ENCODE peak calls at places on chromosomes 11 and 22, in nine cellular contexts. B is progenitor cell of endocrine pancreas; I is cardiac septum; V is astrocyte of the spinal cord; Z is HTR-8/SVneo; S is stimulated activated CD8-positive, alpha-beta memory T cell treated with anti-CD3 and anti-CD28 coated beads, Interleukin-12 subunit alpha, Interleukin-12 subunit beta, amount 100 ng/mL, for 4 hours; U is RPMI8226; Y is dermis microvascular lymphatic vessel endothelial cell; H is endodermal cell. C is an unnamed sample.

GRCh38 chr22:24807284-24807950 is 1.4 kb downstream of the SGSM1 start:
- DNase-seq in B (no peak), S (no peak), Y (no peak), H (peak; percentile 71), Z (no peak), U (no peak), V (no peak), I (no peak), C (no peak)

GRCh38 chr11:67286621-67287333 is 2.3 kb upstream of the ANKRD13D start:
- DNase-seq in Y (no peak), Z (no peak), U (no peak), H (no peak), S (no peak), V (no peak), B (no peak), I (no peak), C (no peak)

GRCh38 chr11:96864998-96865397 is 475.2 kb downstream of the JRKL start:
- DNase-seq in Y (no peak), I (no peak), B (no peak), H (no peak), Z (no peak), V (no peak), U (no peak), S (no peak), C (no peak)

GRCh38 chr11:15248749-15249148 is 134.0 kb downstream of the INSC start:
- DNase-seq in H (no peak), B (no peak), I (no peak), S (no peak), V (no peak), Z (no peak), Y (no peak), U (no peak), C (no peak)

GRCh38 chr11:6481012-6481923 is at the start of the genes ARFIP2 and TIMM10B:
- DNase-seq in I (peak; percentile 100), Z (peak; percentile 99), B (peak; percentile 90), H (peak; percentile 99), Y (peak; percentile 99), V (peak; percentile 98), U (peak; percentile 96), S (peak; percentile 93), C (peak; percentile 88)

GRCh38 chr22:33381531-33382406 is 323.6 kb upstream of the SYN3 start:
- DNase-seq in U (no peak), Z (no peak), V (no peak), S (no peak), B (no peak), H (no peak), I (no peak), Y (no peak), C (no peak)

GRCh38 chr22:27476729-27477128 is 324.8 kb downstream of the MN1 start:
- DNase-seq in B (no peak), Z (peak; percentile 34), I (no peak), S (no peak), H (no peak), Y (peak; percentile 62), V (peak; percentile 76), U (no peak), C (no peak)

GRCh38 chr22:46110215-46110614 is 40.1 kb upstream of the PPARA start:
- DNase-seq in S (no peak), Z (no peak), Y (no peak), B (no peak), H (peak; percentile 91), U (no peak), V (no peak), I (no peak), C (no peak)

GRCh38 chr11:63609971-63610580 is 4.2 kb downstream of the PLAAT3 start:
- DNase-seq in U (no peak), B (no peak), V (peak; percentile 10), H (peak; percentile 57), I (no peak), Y (no peak), Z (no peak), S (no peak), C (no peak)

GRCh38 chr11:16365456-16366355 is 9.4 kb upstream of the SOX6 start:
- DNase-seq in B (no peak), S (no peak), I (no peak), Y (no peak), Z (no peak), U (no peak), H (no peak), V (no peak), C (no peak)

GRCh38 chr11:64887757-64888405 is 9.5 kb upstream of the EHD1 start:
- DNase-seq in I (peak; percentile 94), Y (peak; percentile 61), U (peak; percentile 89), B (peak; percentile 78), S (peak; percentile 66), V (peak; percentile 58), H (peak; percentile 96), Z (peak; percentile 63), C (peak; percentile 81)

GRCh38 chr22:38850941-38851849 is 7.4 kb upstream of the NPTXR start:
- DNase-seq in Y (no peak), H (no peak), U (no peak), V (peak; percentile 60), B (no peak), S (no peak), Z (no peak), I (no peak), C (no peak)

GRCh38 chr11:100810146-100810545 is 123.1 kb downstream of the ARHGAP42 start:
- DNase-seq in V (peak; percentile 64), S (no peak), H (no peak), B (no peak), I (no peak), Y (no peak), Z (peak; percentile 35), U (no peak), C (no peak)

GRCh38 chr11:16772141-16772512 is 33.7 kb downstream of the C11orf58 start:
- DNase-seq in Z (no peak), S (no peak), V (no peak), B (no peak), I (no peak), U (no peak), Y (no peak), H (no peak), C (no peak)

GRCh38 chr11:100778386-100778785 is 91.3 kb downstream of the ARHGAP42 start:
- DNase-seq in S (no peak), B (no peak), Z (no peak), H (no peak), V (no peak), U (no peak), Y (no peak), I (no peak), C (no peak)

GRCh38 chr11:30485222-30485621 is 100.9 kb downstream of the MPPED2 start:
- DNase-seq in H (no peak), B (no peak), U (no peak), S (no peak), Z (no peak), I (no peak), V (no peak), Y (no peak), C (no peak)

GRCh38 chr11:65786008-65786785 is 666 bp upstream of the OVOL1 start:
- DNase-seq in V (no peak), Z (no peak), B (no peak), S (no peak), I (no peak), Y (no peak), U (no peak), H (peak; percentile 70), C (no peak)

GRCh38 chr11:115892016-115892415 is 387.8 kb upstream of the CADM1 start:
- DNase-seq in Z (no peak), H (no peak), U (no peak), Y (no peak), B (no peak), I (no peak), V (no peak), S (no peak), C (no peak)

GRCh38 chr22:26956346-26956745 is 299.0 kb downstream of the MIAT start:
- DNase-seq in Y (no peak), I (no peak), S (no peak), B (no peak), Z (no peak), H (no peak), U (no peak), V (no peak), C (no peak)

GRCh38 chr22:50473855-50474671 is 772 bp downstream of the SBF1 start:
- DNase-seq in V (peak; percentile 49), U (peak; percentile 48), I (no peak), B (no peak), H (peak; percentile 73), Y (peak; percentile 62), Z (no peak), S (no peak), C (peak; percentile 81)

GRCh38 chr11:117219455-117219854 is 12.4 kb downstream of the PCSK7 start:
- DNase-seq in H (no peak), S (no peak), Z (no peak), V (no peak), U (no peak), I (no peak), Y (no peak), B (no peak), C (no peak)

GRCh38 chr11:76830639-76831312 is 29.9 kb upstream of the ACER3 start:
- DNase-seq in V (peak; percentile 58), I (peak; percentile 6), U (no peak), B (no peak), H (no peak), Z (no peak), S (no peak), Y (peak; percentile 39), C (no peak)

GRCh38 chr11:5420993-5421392 is 918 bp upstream of the OR51Q1 start:
- DNase-seq in Y (no peak), V (no peak), B (no peak), I (no peak), H (peak; percentile 62), U (no peak), S (no peak), Z (no peak), C (no peak)

GRCh38 chr11:113163291-113164030 is 150.9 kb upstream of the TTC12 start:
- DNase-seq in U (no peak), B (no peak), H (no peak), S (no peak), Y (no peak), Z (no peak), I (no peak), V (peak; percentile 3), C (no peak)

GRCh38 chr11:66689661-66690590 is 12.2 kb upstream of the RBM4B start:
- DNase-seq in V (no peak), Z (no peak), I (peak; percentile 57), Y (no peak), U (no peak), H (no peak), B (no peak), S (no peak), C (peak; percentile 54)

GRCh38 chr11:1349074-1349931 is 39.9 kb upstream of the TOLLIP start:
- DNase-seq in I (peak; percentile 64), U (no peak), Y (no peak), B (no peak), S (no peak), V (no peak), Z (no peak), H (no peak), C (no peak)

GRCh38 chr11:20374746-20375305 is 11.3 kb downstream of the HTATIP2 start:
- DNase-seq in S (no peak), U (no peak), B (no peak), Z (no peak), V (no peak), I (no peak), Y (peak; percentile 40), H (no peak), C (no peak)

GRCh38 chr11:73656985-73657384 is 10.6 kb downstream of the PLEKHB1 start:
- DNase-seq in H (no peak), V (no peak), U (no peak), I (no peak), B (no peak), S (no peak), Y (no peak), Z (no peak), C (no peak)

GRCh38 chr11:111797145-111797581 is 31.0 kb upstream of the PPP2R1B start:
- DNase-seq in U (peak; percentile 99), I (no peak), Y (peak; percentile 57), B (no peak), S (no peak), H (no peak), V (peak; percentile 40), Z (no peak), C (no peak)

GRCh38 chr11:13276454-13276851 is 1.1 kb upstream of the BMAL1 start:
- DNase-seq in S (no peak), Y (no peak), V (no peak), U (no peak), Z (no peak), I (no peak), H (no peak), B (no peak), C (no peak)

GRCh38 chr11:112318193-112318592 is 57.5 kb upstream of the PLET1 start:
- DNase-seq in B (no peak), H (no peak), V (peak; percentile 90), Y (peak; percentile 74), S (no peak), Z (peak; percentile 67), I (no peak), U (no peak), C (no peak)

C was measured in HuH-7.5.